ENCODE peak calls at places on chromosomes 3 and 15, in six cellular contexts. B is MM.1S; P is HCT116; R is CD8-positive, alpha-beta memory T cell; Y is fibroblast of lung; M is heart right ventricle. K is an unnamed sample. For H3K9me3, the result is how much of the 10 kb centered on the place peaks cover.

GRCh38 chr3:25870452-25870851 is 80.6 kb downstream of the OXSM start:
- DNase-seq in R (no peak), P (no peak), M (no peak), Y (peak), B (no peak), K (no peak)

GRCh38 chr15:95296626-95297025 is 1033.9 kb upstream of the NR2F2 start:
- DNase-seq in Y (no peak), B (no peak), R (no peak), M (no peak), P (no peak), K (no peak)

GRCh38 chr3:88984832-88985231 is 122.6 kb upstream of the EPHA3 start:
- DNase-seq in B (no peak), M (no peak), P (no peak), R (no peak), Y (no peak), K (no peak)

GRCh38 chr3:184355261-184356012 is 6.0 kb downstream of the CLCN2 start:
- DNase-seq in M (no peak), Y (no peak), B (no peak), R (no peak), P (no peak), K (no peak)

GRCh38 chr3:150303776-150304175 is 104.3 kb upstream of the TSC22D2 start:
- DNase-seq in P (peak), M (no peak), B (peak), Y (no peak), R (no peak), K (peak)

GRCh38 chr15:39966521-39966920 is 32.6 kb downstream of the EIF2AK4 start:
- DNase-seq in R (no peak), M (no peak), P (no peak), B (peak), Y (no peak), K (no peak)

GRCh38 chr3:23115171-23115877 is 87.8 kb upstream of the UBE2E2 start:
- DNase-seq in M (no peak), R (no peak), P (no peak), B (no peak), Y (peak), K (no peak)

GRCh38 chr3:39193391-39193790 is 996 bp upstream of the XIRP1 start:
- DNase-seq in P (no peak), R (no peak), Y (no peak), M (peak), B (no peak), K (no peak)

GRCh38 chr3:113070226-113071220 is 79.7 kb downstream of the GTPBP8 start:
- DNase-seq in M (no peak), B (peak), R (no peak), P (no peak), Y (peak), K (no peak)

GRCh38 chr3:38030126-38031021 is 932 bp upstream of the PLCD1 start:
- DNase-seq in P (no peak), M (no peak), R (no peak), B (no peak), Y (no peak), K (no peak)

GRCh38 chr3:172367205-172368105 is 80.8 kb downstream of the GHSR start:
- DNase-seq in P (no peak), Y (peak), M (no peak), R (no peak), B (no peak), K (no peak)

GRCh38 chr15:56524915-56525314 is 60.0 kb upstream of the MNS1 start:
- DNase-seq in B (no peak), M (no peak), Y (peak), R (no peak), P (no peak), K (no peak)

GRCh38 chr3:136008221-136008620 is 42.7 kb downstream of the PPP2R3A start:
- DNase-seq in Y (no peak), B (no peak), R (no peak), P (no peak), M (no peak), K (no peak)

GRCh38 chr3:52574056-52574965 is 37.9 kb downstream of the UQCC5 start:
- DNase-seq in B (no peak), Y (peak), R (no peak), P (no peak), M (no peak), K (no peak)

GRCh38 chr3:12687948-12688347 is 24.0 kb upstream of the RAF1 start:
- DNase-seq in B (no peak), M (no peak), Y (no peak), P (no peak), R (no peak), K (peak)

GRCh38 chr3:196968233-196969000 is at the start of gene PIGZ:
- DNase-seq in M (peak), B (peak), Y (no peak), R (peak), P (no peak), K (no peak)

GRCh38 chr15:77004189-77004588 is 9.3 kb downstream of the PSTPIP1 start:
- DNase-seq in P (no peak), R (no peak), M (peak), B (no peak), Y (no peak), K (no peak)

GRCh38 chr3:41126475-41126874 is 72.8 kb upstream of the CTNNB1 start:
- DNase-seq in M (no peak), B (no peak), Y (no peak), P (no peak), R (no peak), K (no peak)

GRCh38 chr15:32831458-32831857 is 113.7 kb downstream of the GREM1 start:
- DNase-seq in P (no peak), Y (no peak), M (no peak), B (no peak), R (no peak), K (no peak)

GRCh38 chr3:113847664-113848461 is 9.3 kb downstream of the GRAMD1C start:
- DNase-seq in R (no peak), M (no peak), B (no peak), Y (no peak), P (no peak), K (no peak)

GRCh38 chr3:178392553-178392952 is 143.7 kb upstream of the KCNMB2 start:
- DNase-seq in B (no peak), M (no peak), R (no peak), Y (peak), P (no peak), K (no peak)

GRCh38 chr3:129723558-129724324 is 117.3 kb upstream of the PLXND1 start:
- DNase-seq in M (no peak), P (no peak), B (no peak), R (no peak), Y (peak), K (no peak)

GRCh38 chr3:16290007-16290826 is 25.2 kb downstream of the OXNAD1 start:
- DNase-seq in M (no peak), R (peak), Y (peak), P (peak), B (peak), K (peak)
- H3K27ac ChIP-seq in M (peak), R (no peak), Y (no peak), P (no peak), B (peak), K (no peak)

GRCh38 chr15:25065286-25065685 is 110.5 kb downstream of the SNRPN start:
- DNase-seq in Y (no peak), P (no peak), M (no peak), R (no peak), B (no peak), K (no peak)
- H3K9me3 ChIP-seq in Y (half or more), P (under half), M (under half), R (half or more), B (under half), K (half or more)

GRCh38 chr3:11117591-11117990 is 36.7 kb upstream of the HRH1 start:
- DNase-seq in P (no peak), R (no peak), Y (no peak), B (no peak), M (no peak), K (no peak)
- H3K27ac ChIP-seq in P (no peak), R (no peak), Y (no peak), B (no peak), M (no peak), K (no peak)

GRCh38 chr3:104323226-104323625 is 1043.5 kb upstream of the ALCAM start:
- DNase-seq in M (no peak), R (no peak), B (no peak), Y (no peak), P (no peak), K (peak)
- H3K9me3 ChIP-seq in M (under half), R (under half), B (under half), Y (under half), P (under half), K (under half)

DNA sequence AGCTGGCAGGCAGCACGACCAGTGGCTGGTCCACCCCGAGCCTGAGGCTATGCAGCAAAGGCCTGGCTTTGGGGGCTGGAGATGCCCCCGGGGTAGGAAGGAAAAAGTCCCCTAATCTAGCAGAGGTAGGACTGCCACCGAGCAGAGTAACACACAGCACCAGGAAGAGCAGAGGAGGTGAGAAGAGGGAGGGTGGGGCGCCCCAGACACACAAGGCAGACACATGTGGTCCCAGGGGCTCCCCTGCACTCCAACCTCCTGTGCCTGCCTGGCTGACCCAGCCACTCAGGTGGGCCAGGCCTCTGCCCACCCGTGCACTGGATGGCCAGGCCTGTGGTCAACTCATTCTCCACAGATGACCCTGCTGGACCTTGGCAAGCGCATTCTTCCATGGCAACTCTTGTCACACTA is 112.4 kb downstream of the ADCY5 start:
- DNase-seq in R (no peak), P (no peak), B (no peak), Y (no peak), M (no peak), K (no peak)
- H3K27ac ChIP-seq in R (no peak), P (no peak), B (no peak), Y (no peak), M (peak), K (no peak)

GRCh38 chr15:48603922-48604321 is 41.6 kb downstream of the FBN1 start:
- DNase-seq in B (no peak), M (no peak), R (no peak), Y (no peak), P (no peak), K (no peak)
- H3K9me3 ChIP-seq in B (under half), M (under half), R (under half), Y (under half), P (under half), K (under half)

GRCh38 chr3:4978259-4978965 is 825 bp upstream of the BHLHE40 start:
- DNase-seq in R (peak), P (peak), B (peak), Y (peak), M (peak), K (peak)
- H3K27ac ChIP-seq in R (peak), P (peak), B (peak), Y (peak), M (peak), K (peak)

GRCh38 chr3:44771424-44772098 is 10.0 kb downstream of the KIF15 start:
- DNase-seq in M (no peak), B (no peak), Y (no peak), R (no peak), P (no peak), K (no peak)
- H3K9me3 ChIP-seq in M (under half), B (under half), Y (under half), R (under half), P (under half), K (under half)

GRCh38 chr15:31393441-31394091 is 66.9 kb downstream of the KLF13 start:
- DNase-seq in B (no peak), R (no peak), P (no peak), Y (no peak), M (peak), K (no peak)

GRCh38 chr15:31392761-31393401 is 66.2 kb downstream of the KLF13 start:
- DNase-seq in Y (no peak), B (no peak), P (no peak), R (no peak), M (peak), K (no peak)

GRCh38 chr15:31390777-31391486 is 64.3 kb downstream of the KLF13 start:
- DNase-seq in B (no peak), M (no peak), Y (no peak), P (no peak), R (no peak), K (no peak)

GRCh38 chr15:31390029-31390428 is 63.4 kb downstream of the KLF13 start:
- DNase-seq in P (no peak), Y (no peak), M (no peak), R (no peak), B (no peak), K (no peak)

DNA sequence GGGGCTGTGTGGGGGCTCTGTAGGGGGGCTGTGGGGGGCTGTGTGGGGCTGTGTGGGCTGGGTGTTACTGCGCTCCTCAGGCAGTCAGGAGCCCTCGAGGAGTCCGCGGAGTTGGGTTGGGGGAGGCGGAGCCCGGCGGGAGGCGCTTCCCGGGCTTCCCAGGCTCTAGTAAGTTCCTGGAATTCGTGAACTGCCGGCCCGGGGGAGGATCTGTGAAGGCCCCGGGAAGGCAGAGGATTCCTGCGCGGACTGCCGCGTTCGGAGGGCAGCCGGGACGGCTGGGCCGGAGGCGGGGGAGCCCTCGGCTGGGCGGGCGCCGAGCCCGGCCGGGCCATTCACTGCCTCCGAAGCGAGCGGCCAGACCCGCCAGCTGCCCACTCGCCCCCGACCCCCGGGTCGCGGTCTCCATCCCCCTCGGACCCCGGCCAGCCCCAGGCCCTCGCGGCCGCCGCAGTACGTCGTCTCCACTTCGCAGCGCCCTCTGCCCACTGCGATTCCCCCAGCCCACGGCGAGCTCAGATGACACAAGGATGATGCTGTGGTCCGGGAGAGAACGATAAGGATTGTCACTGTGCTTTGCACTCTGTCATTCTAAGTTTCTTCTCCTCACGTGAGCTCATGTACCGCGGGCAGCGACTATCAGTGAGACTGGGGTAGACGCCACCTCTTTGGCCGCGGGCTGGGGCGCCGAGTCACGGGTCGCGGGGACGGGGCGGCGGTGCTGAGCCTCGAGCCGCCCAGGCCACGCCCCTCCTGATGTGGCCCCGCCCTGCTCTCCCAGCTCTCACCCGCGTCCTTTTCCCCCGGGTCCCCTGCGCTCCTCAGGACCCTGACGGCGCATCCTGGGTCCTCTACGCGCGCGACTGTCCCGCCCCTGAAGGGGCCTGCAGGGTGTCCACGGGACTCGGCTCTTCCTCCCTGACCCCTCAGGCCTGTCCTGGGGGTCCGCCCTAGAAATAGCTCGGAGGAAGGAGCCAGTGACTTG is 65.3 kb downstream of the KLF13 start:
- DNase-seq in Y (peak), R (peak), M (peak), P (no peak), B (peak), K (peak)
- H3K27ac ChIP-seq in Y (peak), R (peak), M (peak), P (peak), B (no peak), K (no peak)